ENCODE peak calls at places on chromosome 15, in six cellular contexts. R is left cardiac atrium; I is DMS153; M is GDM1; U is H54; X is effector CD8-positive, alpha-beta T cell. W is an unnamed sample.

GRCh38 chr15:75217012-75217411 is 15.3 kb downstream of the C15orf39 start:
- DNase-seq in R (no peak), I (no peak), M (no peak), U (no peak), X (no peak), W (no peak)

GRCh38 chr15:44657378-44657777 is 6.1 kb downstream of the SPG11 start:
- DNase-seq in R (no peak), I (no peak), M (no peak), U (no peak), X (no peak), W (no peak)

GRCh38 chr15:78157203-78157602 is 8.0 kb downstream of the IDH3A start:
- DNase-seq in R (no peak), I (no peak), M (no peak), U (no peak), X (no peak), W (no peak)

GRCh38 chr15:44194397-44195150 is 497 bp downstream of the FRMD5 start:
- DNase-seq in R (peak), I (no peak), M (no peak), U (peak), X (peak), W (peak)

GRCh38 chr15:26083457-26084350 is 220.6 kb upstream of the ATP10A start:
- DNase-seq in R (no peak), I (no peak), M (no peak), U (no peak), X (no peak), W (no peak)

GRCh38 chr15:98416222-98416835 is 232.0 kb upstream of the IGF1R start:
- DNase-seq in R (no peak), I (no peak), M (no peak), U (no peak), X (no peak), W (no peak)

GRCh38 chr15:94367726-94368535 is 136.6 kb downstream of the MCTP2 start:
- DNase-seq in R (no peak), I (no peak), M (no peak), U (no peak), X (no peak), W (no peak)

GRCh38 chr15:76994971-76995945 is at the start of gene PSTPIP1:
- DNase-seq in R (peak), I (no peak), M (peak), U (no peak), X (peak), W (peak)

GRCh38 chr15:41607033-41607432 is 48.0 kb downstream of the TYRO3 start:
- DNase-seq in R (no peak), I (no peak), M (no peak), U (peak), X (no peak), W (no peak)

GRCh38 chr15:62665449-62665848 is 377.1 kb upstream of the TPM1 start:
- DNase-seq in R (no peak), I (no peak), M (no peak), U (no peak), X (no peak), W (no peak)

GRCh38 chr15:82739086-82739485 is 29.4 kb upstream of the AP3B2 start:
- DNase-seq in R (no peak), I (no peak), M (no peak), U (no peak), X (no peak), W (no peak)

GRCh38 chr15:70875001-70875782 is 17.0 kb downstream of the THAP10 start:
- DNase-seq in R (no peak), I (no peak), M (no peak), U (no peak), X (no peak), W (no peak)

GRCh38 chr15:61511089-61511488 is 282.0 kb upstream of the RORA start:
- DNase-seq in R (no peak), I (no peak), M (no peak), U (no peak), X (no peak), W (no peak)

GRCh38 chr15:41806291-41807181 is 21.4 kb upstream of the JMJD7 start:
- DNase-seq in R (peak), I (no peak), M (no peak), U (no peak), X (no peak), W (no peak)

GRCh38 chr15:29125382-29126207 is 144.0 kb downstream of the NSMCE3 start:
- DNase-seq in R (peak), I (no peak), M (no peak), U (no peak), X (no peak), W (peak)

GRCh38 chr15:63504979-63505841 is 817 bp downstream of the USP3 start:
- DNase-seq in R (peak), I (no peak), M (peak), U (no peak), X (peak), W (peak)

GRCh38 chr15:74032606-74033561 is 38.4 kb downstream of the PML start:
- DNase-seq in R (no peak), I (no peak), M (no peak), U (no peak), X (no peak), W (no peak)

GRCh38 chr15:62769604-62770003 is 272.9 kb upstream of the TPM1 start:
- DNase-seq in R (no peak), I (no peak), M (no peak), U (peak), X (no peak), W (no peak)

GRCh38 chr15:101052681-101053121 is 133.5 kb downstream of the LRRK1 start:
- DNase-seq in R (no peak), I (no peak), M (no peak), U (no peak), X (no peak), W (no peak)

GRCh38 chr15:84669726-84670125 is 11.7 kb upstream of the NMB start:
- DNase-seq in R (no peak), I (no peak), M (no peak), U (no peak), X (no peak), W (no peak)

GRCh38 chr15:87129916-87130315 is 1050.2 kb downstream of the AGBL1 start:
- DNase-seq in R (no peak), I (no peak), M (no peak), U (no peak), X (no peak), W (no peak)

GRCh38 chr15:99100245-99101173 is 4.4 kb upstream of the SYNM start:
- DNase-seq in R (peak), I (peak), M (peak), U (peak), X (no peak), W (peak)

GRCh38 chr15:63513728-63514127 is 9.3 kb downstream of the USP3 start:
- DNase-seq in R (no peak), I (no peak), M (no peak), U (no peak), X (no peak), W (no peak)

GRCh38 chr15:40439461-40440299 is 1.1 kb upstream of the BAHD1 start:
- DNase-seq in R (peak), I (no peak), M (no peak), U (peak), X (peak), W (peak)

GRCh38 chr15:42605281-42605744 is 29.9 kb downstream of the STARD9 start:
- DNase-seq in R (no peak), I (no peak), M (peak), U (no peak), X (no peak), W (no peak)

GRCh38 chr15:63678383-63678782 is 81.2 kb downstream of the FBXL22 start:
- DNase-seq in R (no peak), I (no peak), M (no peak), U (no peak), X (no peak), W (no peak)

GRCh38 chr15:95698971-95699370 is 631.5 kb upstream of the NR2F2 start:
- DNase-seq in R (no peak), I (no peak), M (no peak), U (no peak), X (no peak), W (no peak)

W was measured in psoas muscle.